ENCODE peak calls at places on chromosomes 4 and X, in eight cellular contexts. M, X, A, G, B, R, O and S are unnamed samples.

GRCh38 chr4:3740256-3740655 is 25.9 kb upstream of the ADRA2C start:
- DNase-seq in M (no peak), X (no peak), A (no peak), G (no peak), B (no peak), R (no peak), O (no peak), S (no peak)

GRCh38 chr4:159003420-159004253 is 99.2 kb upstream of the RAPGEF2 start:
- DNase-seq in M (no peak), X (no peak), A (no peak), G (no peak), B (no peak), R (peak; percentile 24), O (no peak), S (peak; percentile 58)

GRCh38 chr4:98232202-98232601 is 29.0 kb upstream of the RAP1GDS1 start:
- DNase-seq in M (no peak), X (peak; percentile 56), A (no peak), G (no peak), B (no peak), R (peak; percentile 46), O (peak; percentile 6), S (no peak)

GRCh38 chr4:98536631-98537030 is 121.8 kb downstream of the TSPAN5 start:
- DNase-seq in M (no peak), X (no peak), A (no peak), G (no peak), B (no peak), R (no peak), O (no peak), S (no peak)

GRCh38 chr4:14149469-14150030 is 522.0 kb upstream of the BOD1L1 start:
- DNase-seq in M (no peak), X (no peak), A (no peak), G (no peak), B (no peak), R (peak; percentile 4), O (no peak), S (peak; percentile 73)

GRCh38 chr4:11614426-11614825 is 185.7 kb upstream of the HS3ST1 start:
- DNase-seq in M (no peak), X (no peak), A (no peak), G (no peak), B (no peak), R (no peak), O (no peak), S (peak; percentile 66)

GRCh38 chr4:147768113-147768512 is 36.2 kb downstream of the ARHGAP10 start:
- DNase-seq in M (no peak), X (peak; percentile 47), A (peak; percentile 77), G (no peak), B (no peak), R (peak; percentile 69), O (no peak), S (peak; percentile 70)

GRCh38 chrX:65688403-65688881 is 21.0 kb downstream of the MSN start:
- DNase-seq in M (no peak), X (no peak), A (peak; percentile 44), G (no peak), B (no peak), R (peak; percentile 83), O (no peak), S (no peak)

GRCh38 chr4:118732591-118733330 is 47.6 kb downstream of the METTL14 start:
- DNase-seq in M (no peak), X (no peak), A (peak; percentile 81), G (no peak), B (no peak), R (peak; percentile 73), O (no peak), S (peak; percentile 42)

GRCh38 chr4:123889376-123889945 is 492.9 kb downstream of the SPRY1 start:
- DNase-seq in M (no peak), X (no peak), A (peak; percentile 70), G (no peak), B (no peak), R (peak; percentile 57), O (no peak), S (no peak)

GRCh38 chr4:7323872-7324650 is 110.7 kb downstream of the PSAPL1 start:
- DNase-seq in M (no peak), X (no peak), A (no peak), G (peak; percentile 68), B (no peak), R (no peak), O (peak; percentile 90), S (no peak)

GRCh38 chrX:103215037-103215767 is at the start of gene BEX4:
- DNase-seq in M (peak; percentile 52), X (peak; percentile 71), A (peak; percentile 83), G (peak; percentile 78), B (peak; percentile 59), R (peak; percentile 63), O (peak; percentile 39), S (peak; percentile 86)

GRCh38 chrX:150155396-150156048 is 207.6 kb upstream of the MAMLD1 start:
- DNase-seq in M (no peak), X (no peak), A (peak; percentile 51), G (no peak), B (no peak), R (peak; percentile 75), O (no peak), S (peak; percentile 47)

GRCh38 chrX:24838624-24839023 is 144.9 kb downstream of the POLA1 start:
- DNase-seq in M (no peak), X (peak; percentile 2), A (peak; percentile 72), G (peak; percentile 8), B (no peak), R (peak; percentile 49), O (no peak), S (peak; percentile 61)

GRCh38 chr4:52950226-52950625 is 88.1 kb downstream of the RASL11B start:
- DNase-seq in M (no peak), X (no peak), A (no peak), G (no peak), B (no peak), R (no peak), O (no peak), S (peak; percentile 7)

GRCh38 chrX:9569875-9570274 is 105.0 kb downstream of the TBL1X start:
- DNase-seq in M (no peak), X (no peak), A (no peak), G (no peak), B (no peak), R (peak; percentile 25), O (no peak), S (peak; percentile 80)

GRCh38 chr4:182642831-182643230 is 274.4 kb downstream of the DCTD start:
- DNase-seq in M (no peak), X (no peak), A (peak; percentile 9), G (no peak), B (no peak), R (peak; percentile 57), O (no peak), S (peak; percentile 39)

GRCh38 chr4:77232653-77233052 is 75.6 kb downstream of the CCNG2 start:
- DNase-seq in M (no peak), X (no peak), A (no peak), G (no peak), B (no peak), R (peak; percentile 33), O (no peak), S (peak; percentile 45)

GRCh38 chrX:85244411-85245210 is 820 bp downstream of the ZNF711 start:
- DNase-seq in M (no peak), X (peak; percentile 7), A (peak; percentile 45), G (no peak), B (no peak), R (peak; percentile 11), O (peak; percentile 29), S (peak; percentile 50)

GRCh38 chrX:100911731-100912130 is 17.0 kb downstream of the XKRX start:
- DNase-seq in M (no peak), X (no peak), A (no peak), G (no peak), B (no peak), R (no peak), O (no peak), S (peak; percentile 2)

GRCh38 chrX:38437093-38437492 is 84.7 kb downstream of the OTC start:
- DNase-seq in M (no peak), X (no peak), A (no peak), G (no peak), B (no peak), R (peak; percentile 21), O (no peak), S (peak; percentile 22)

GRCh38 chrX:150362599-150363481 is at the start of gene MAMLD1:
- DNase-seq in M (no peak), X (peak; percentile 14), A (peak; percentile 83), G (no peak), B (no peak), R (peak; percentile 74), O (peak; percentile 48), S (peak; percentile 86)

GRCh38 chr4:153521467-153521866 is 55.3 kb downstream of the TMEM131L start:
- DNase-seq in M (no peak), X (no peak), A (no peak), G (no peak), B (no peak), R (no peak), O (no peak), S (no peak)

GRCh38 chrX:75230296-75230695 is 43.6 kb upstream of the UPRT start:
- DNase-seq in M (no peak), X (no peak), A (no peak), G (no peak), B (no peak), R (no peak), O (no peak), S (peak; percentile 29)

GRCh38 chrX:119459181-119459580 is 9.1 kb upstream of the SLC25A5 start:
- DNase-seq in M (no peak), X (no peak), A (no peak), G (no peak), B (no peak), R (peak; percentile 30), O (no peak), S (no peak)

GRCh38 chr4:70838400-70838971 is 1.2 kb downstream of the GRSF1 start:
- DNase-seq in M (no peak), X (no peak), A (peak; percentile 49), G (no peak), B (no peak), R (peak; percentile 25), O (peak; percentile 6), S (peak; percentile 34)

GRCh38 chrX:70549429-70549828 is 104.8 kb downstream of the DLG3 start:
- DNase-seq in M (no peak), X (no peak), A (no peak), G (no peak), B (no peak), R (no peak), O (no peak), S (peak; percentile 0)

GRCh38 chr4:163077611-163078010 is 89.1 kb downstream of the NAF1 start:
- DNase-seq in M (no peak), X (no peak), A (no peak), G (no peak), B (no peak), R (no peak), O (no peak), S (no peak)

GRCh38 chrX:1452497-1453389 is at the start of gene ASMTL:
- DNase-seq in M (peak; percentile 100), X (no peak), A (peak; percentile 100), G (no peak), B (peak; percentile 100), R (peak; percentile 99), O (no peak), S (peak; percentile 100)

GRCh38 chrX:71454222-71454621 is 78.7 kb upstream of the OGT start:
- DNase-seq in M (no peak), X (no peak), A (peak; percentile 10), G (no peak), B (no peak), R (no peak), O (no peak), S (peak; percentile 26)

GRCh38 chrX:45553417-45553816 is 352.7 kb upstream of the DIPK2B start:
- DNase-seq in M (no peak), X (no peak), A (no peak), G (no peak), B (no peak), R (no peak), O (no peak), S (no peak)

GRCh38 chr4:121720109-121720508 is 23.3 kb upstream of the ANXA5 start:
- DNase-seq in M (no peak), X (no peak), A (no peak), G (no peak), B (no peak), R (no peak), O (no peak), S (peak; percentile 36)

GRCh38 chrX:10230222-10230621 is 73.4 kb downstream of the CLCN4 start:
- DNase-seq in M (no peak), X (no peak), A (no peak), G (no peak), B (no peak), R (no peak), O (no peak), S (no peak)

GRCh38 chr4:78527103-78527502 is 24.5 kb upstream of the ANXA3 start:
- DNase-seq in M (no peak), X (no peak), A (no peak), G (no peak), B (no peak), R (no peak), O (no peak), S (no peak)